ENCODE peak calls at places on chromosomes 7 and 10, in four cellular contexts. G is naive thymus-derived CD4-positive, alpha-beta T cell; U is left colon; B is AG04450. A is an unnamed sample.

GRCh38 chr7:122887198-122887597 is 938 bp upstream of the CADPS2 start:
- DNase-seq in G (no peak), B (no peak), U (peak; percentile 65), A (peak; percentile 14)

GRCh38 chr10:112195224-112195623 is 11.7 kb upstream of the GPAM start:
- DNase-seq in G (no peak), U (no peak), B (no peak), A (no peak)

GRCh38 chr7:149690688-149691446 is 82.5 kb downstream of the ZNF467 start:
- DNase-seq in G (no peak), U (no peak), B (no peak), A (peak; percentile 54)

GRCh38 chr10:80539421-80539999 is 1.8 kb downstream of the SH2D4B start:
- DNase-seq in B (no peak), U (no peak), G (no peak), A (no peak)

GRCh38 chr7:12964836-12965235 is 277.4 kb downstream of the ARL4A start:
- DNase-seq in U (no peak), G (no peak), B (no peak), A (no peak)

GRCh38 chr7:24778543-24779282 is 21.4 kb upstream of the GSDME start:
- DNase-seq in U (no peak), G (no peak), B (no peak), A (peak; percentile 74)

GRCh38 chr10:103062854-103063642 is 130.0 kb downstream of the NT5C2 start:
- DNase-seq in G (no peak), U (no peak), B (no peak), A (no peak)

GRCh38 chr7:4667776-4668509 is 14.2 kb upstream of the FOXK1 start:
- DNase-seq in B (peak; percentile 72), U (no peak), G (no peak), A (peak; percentile 94)

GRCh38 chr10:106189254-106189653 is 975.3 kb downstream of the SORCS1 start:
- DNase-seq in B (no peak), U (peak; percentile 8), G (no peak), A (no peak)

GRCh38 chr7:44914992-44915607 is 29.8 kb upstream of the PURB start:
- DNase-seq in G (no peak), B (no peak), U (no peak), A (no peak)

GRCh38 chr10:114110174-114110972 is 63.6 kb downstream of the CCDC186 start:
- DNase-seq in U (no peak), B (no peak), G (no peak), A (no peak)

GRCh38 chr10:124912052-124912435 is 29.9 kb upstream of the ZRANB1 start:
- DNase-seq in U (no peak), G (no peak), B (no peak), A (no peak)

GRCh38 chr10:59864141-59864962 is 42.0 kb downstream of the CCDC6 start:
- DNase-seq in B (no peak), U (no peak), G (peak; percentile 13), A (no peak)

GRCh38 chr7:96090756-96091155 is 231.1 kb downstream of the SLC25A13 start:
- DNase-seq in U (no peak), G (no peak), B (no peak), A (no peak)

GRCh38 chr7:8217200-8218068 is 44.5 kb downstream of the ICA1 start:
- DNase-seq in B (peak; percentile 48), G (peak; percentile 68), U (no peak), A (no peak)

GRCh38 chr7:101628522-101628921 is 574 bp downstream of the MYL10 start:
- DNase-seq in G (no peak), U (no peak), B (no peak), A (peak; percentile 60)

GRCh38 chr10:83606275-83606674 is 533.0 kb upstream of the GHITM start:
- DNase-seq in U (no peak), G (no peak), B (no peak), A (no peak)

GRCh38 chr10:63464402-63465292 is 1.1 kb downstream of the JMJD1C start:
- DNase-seq in B (no peak), G (no peak), U (no peak), A (no peak)

GRCh38 chr7:143283344-143283743 is 1.4 kb upstream of the TMEM139 start:
- DNase-seq in B (no peak), U (peak; percentile 52), G (no peak), A (no peak)

GRCh38 chr7:143437568-143437967 is 5.7 kb upstream of the TAS2R60 start:
- DNase-seq in B (no peak), G (no peak), U (peak; percentile 45), A (no peak)

GRCh38 chr7:80087051-80087767 is 47.4 kb upstream of the GNAI1 start:
- DNase-seq in U (no peak), G (no peak), B (peak; percentile 59), A (peak; percentile 68)

GRCh38 chr10:58731276-58731675 is 218.6 kb downstream of the BICC1 start:
- DNase-seq in U (no peak), B (no peak), G (no peak), A (no peak)

GRCh38 chr10:95188593-95188992 is 5.4 kb upstream of the ACSM6 start:
- DNase-seq in G (no peak), U (no peak), B (no peak), A (no peak)

GRCh38 chr7:111517441-111518037 is 44.8 kb downstream of the IMMP2L start:
- DNase-seq in B (no peak), U (no peak), G (no peak), A (no peak)

GRCh38 chr7:28858895-28859294 is 99.2 kb downstream of the TRIL start:
- DNase-seq in B (no peak), U (no peak), G (no peak), A (no peak)

GRCh38 chr10:36277459-36277858 is 635.4 kb upstream of the FZD8 start:
- DNase-seq in B (no peak), G (no peak), U (no peak), A (no peak)

GRCh38 chr10:88460601-88461000 is 122.5 kb downstream of the RNLS start:
- DNase-seq in B (no peak), U (no peak), G (no peak), A (no peak)

GRCh38 chr10:102120987-102121738 is 995 bp upstream of the LDB1 start:
- DNase-seq in B (peak; percentile 84), G (no peak), U (peak; percentile 58), A (no peak)